ENCODE peak calls at places on chromosome 7, in ten cellular contexts. One of them, this sample, is unnamed.

GRCh38 chr7:953547-954327 is 743 bp downstream of the ADAP1 start:
- DNase-seq in hypothalamus: peak
- DNase-seq in posterior cingulate gyrus: peak
- DNase-seq in stimulated activated CD8-positive, alpha-beta memory T cell treated with anti-CD3 and anti-CD28 coated beads, Interleukin-12 subunit alpha, Interleukin-12 subunit beta, amount 100 ng/mL, for 4 hours: no peak
- DNase-seq in stimulated activated CD4-positive, alpha-beta T cell treated with anti-CD3 and anti-CD28 coated beads, Interleukin-12 subunit alpha, Interleukin-12 subunit beta, amount 100 ng/mL, for 4 hours: peak
- DNase-seq in activated CD4-positive, alpha-beta T cell treated with anti-CD3 and anti-CD28 coated beads, Interleukin-2, amount 50 U/mL, for 48 hours: peak
- DNase-seq in Right ventricle myocardium inferior: peak
- DNase-seq in MV-4-11: peak
- DNase-seq in activated T-helper 9 cell treated with anti-CD3 and anti-CD28 coated beads, Interleukin-2, amount 50 U/mL, for 16 hours: no peak
- DNase-seq in NCI-H345: no peak
- DNase-seq in this sample: no peak

GRCh38 chr7:148708026-148708685 is 9.5 kb downstream of the CUL1 start:
- DNase-seq in activated CD4-positive, alpha-beta T cell treated with anti-CD3 and anti-CD28 coated beads, Interleukin-2, amount 50 U/mL, for 48 hours: no peak
- DNase-seq in hypothalamus: no peak
- DNase-seq in stimulated activated CD8-positive, alpha-beta memory T cell treated with anti-CD3 and anti-CD28 coated beads, Interleukin-12 subunit alpha, Interleukin-12 subunit beta, amount 100 ng/mL, for 4 hours: no peak
- DNase-seq in posterior cingulate gyrus: no peak
- DNase-seq in Right ventricle myocardium inferior: no peak
- DNase-seq in NCI-H345: no peak
- DNase-seq in activated T-helper 9 cell treated with anti-CD3 and anti-CD28 coated beads, Interleukin-2, amount 50 U/mL, for 16 hours: no peak
- DNase-seq in stimulated activated CD4-positive, alpha-beta T cell treated with anti-CD3 and anti-CD28 coated beads, Interleukin-12 subunit alpha, Interleukin-12 subunit beta, amount 100 ng/mL, for 4 hours: no peak
- DNase-seq in MV-4-11: peak
- DNase-seq in this sample: no peak

GRCh38 chr7:39950473-39951155 is 558 bp downstream of the CDK13 start:
- DNase-seq in activated T-helper 9 cell treated with anti-CD3 and anti-CD28 coated beads, Interleukin-2, amount 50 U/mL, for 16 hours: peak
- DNase-seq in NCI-H345: peak
- DNase-seq in hypothalamus: peak
- DNase-seq in MV-4-11: peak
- DNase-seq in stimulated activated CD8-positive, alpha-beta memory T cell treated with anti-CD3 and anti-CD28 coated beads, Interleukin-12 subunit alpha, Interleukin-12 subunit beta, amount 100 ng/mL, for 4 hours: peak
- DNase-seq in activated CD4-positive, alpha-beta T cell treated with anti-CD3 and anti-CD28 coated beads, Interleukin-2, amount 50 U/mL, for 48 hours: peak
- DNase-seq in posterior cingulate gyrus: peak
- DNase-seq in stimulated activated CD4-positive, alpha-beta T cell treated with anti-CD3 and anti-CD28 coated beads, Interleukin-12 subunit alpha, Interleukin-12 subunit beta, amount 100 ng/mL, for 4 hours: peak
- DNase-seq in Right ventricle myocardium inferior: peak
- DNase-seq in this sample: peak

GRCh38 chr7:147406521-147407115 is 1183.9 kb upstream of the C7orf33 start:
- DNase-seq in posterior cingulate gyrus: no peak
- DNase-seq in stimulated activated CD8-positive, alpha-beta memory T cell treated with anti-CD3 and anti-CD28 coated beads, Interleukin-12 subunit alpha, Interleukin-12 subunit beta, amount 100 ng/mL, for 4 hours: no peak
- DNase-seq in MV-4-11: no peak
- DNase-seq in activated T-helper 9 cell treated with anti-CD3 and anti-CD28 coated beads, Interleukin-2, amount 50 U/mL, for 16 hours: no peak
- DNase-seq in NCI-H345: no peak
- DNase-seq in activated CD4-positive, alpha-beta T cell treated with anti-CD3 and anti-CD28 coated beads, Interleukin-2, amount 50 U/mL, for 48 hours: no peak
- DNase-seq in stimulated activated CD4-positive, alpha-beta T cell treated with anti-CD3 and anti-CD28 coated beads, Interleukin-12 subunit alpha, Interleukin-12 subunit beta, amount 100 ng/mL, for 4 hours: no peak
- DNase-seq in Right ventricle myocardium inferior: no peak
- DNase-seq in hypothalamus: no peak
- DNase-seq in this sample: no peak

GRCh38 chr7:148151778-148152177 is 438.8 kb upstream of the C7orf33 start:
- DNase-seq in activated T-helper 9 cell treated with anti-CD3 and anti-CD28 coated beads, Interleukin-2, amount 50 U/mL, for 16 hours: no peak
- DNase-seq in Right ventricle myocardium inferior: no peak
- DNase-seq in activated CD4-positive, alpha-beta T cell treated with anti-CD3 and anti-CD28 coated beads, Interleukin-2, amount 50 U/mL, for 48 hours: no peak
- DNase-seq in posterior cingulate gyrus: no peak
- DNase-seq in NCI-H345: no peak
- DNase-seq in MV-4-11: no peak
- DNase-seq in stimulated activated CD4-positive, alpha-beta T cell treated with anti-CD3 and anti-CD28 coated beads, Interleukin-12 subunit alpha, Interleukin-12 subunit beta, amount 100 ng/mL, for 4 hours: no peak
- DNase-seq in hypothalamus: no peak
- DNase-seq in stimulated activated CD8-positive, alpha-beta memory T cell treated with anti-CD3 and anti-CD28 coated beads, Interleukin-12 subunit alpha, Interleukin-12 subunit beta, amount 100 ng/mL, for 4 hours: no peak
- DNase-seq in this sample: no peak

GRCh38 chr7:136958016-136958415 is 89.6 kb downstream of the CHRM2 start:
- DNase-seq in stimulated activated CD4-positive, alpha-beta T cell treated with anti-CD3 and anti-CD28 coated beads, Interleukin-12 subunit alpha, Interleukin-12 subunit beta, amount 100 ng/mL, for 4 hours: no peak
- DNase-seq in activated T-helper 9 cell treated with anti-CD3 and anti-CD28 coated beads, Interleukin-2, amount 50 U/mL, for 16 hours: no peak
- DNase-seq in NCI-H345: no peak
- DNase-seq in MV-4-11: no peak
- DNase-seq in activated CD4-positive, alpha-beta T cell treated with anti-CD3 and anti-CD28 coated beads, Interleukin-2, amount 50 U/mL, for 48 hours: no peak
- DNase-seq in posterior cingulate gyrus: no peak
- DNase-seq in Right ventricle myocardium inferior: no peak
- DNase-seq in stimulated activated CD8-positive, alpha-beta memory T cell treated with anti-CD3 and anti-CD28 coated beads, Interleukin-12 subunit alpha, Interleukin-12 subunit beta, amount 100 ng/mL, for 4 hours: no peak
- DNase-seq in hypothalamus: no peak
- DNase-seq in this sample: no peak

GRCh38 chr7:14761506-14762296 is 140.8 kb downstream of the DGKB start:
- DNase-seq in activated CD4-positive, alpha-beta T cell treated with anti-CD3 and anti-CD28 coated beads, Interleukin-2, amount 50 U/mL, for 48 hours: no peak
- DNase-seq in hypothalamus: peak
- DNase-seq in activated T-helper 9 cell treated with anti-CD3 and anti-CD28 coated beads, Interleukin-2, amount 50 U/mL, for 16 hours: no peak
- DNase-seq in posterior cingulate gyrus: peak
- DNase-seq in stimulated activated CD8-positive, alpha-beta memory T cell treated with anti-CD3 and anti-CD28 coated beads, Interleukin-12 subunit alpha, Interleukin-12 subunit beta, amount 100 ng/mL, for 4 hours: no peak
- DNase-seq in stimulated activated CD4-positive, alpha-beta T cell treated with anti-CD3 and anti-CD28 coated beads, Interleukin-12 subunit alpha, Interleukin-12 subunit beta, amount 100 ng/mL, for 4 hours: no peak
- DNase-seq in Right ventricle myocardium inferior: peak
- DNase-seq in MV-4-11: no peak
- DNase-seq in NCI-H345: peak
- DNase-seq in this sample: peak

GRCh38 chr7:29606287-29606721 is 42.7 kb downstream of the PRR15 start:
- DNase-seq in NCI-H345: no peak
- DNase-seq in posterior cingulate gyrus: no peak
- DNase-seq in hypothalamus: no peak
- DNase-seq in activated CD4-positive, alpha-beta T cell treated with anti-CD3 and anti-CD28 coated beads, Interleukin-2, amount 50 U/mL, for 48 hours: no peak
- DNase-seq in MV-4-11: no peak
- DNase-seq in stimulated activated CD4-positive, alpha-beta T cell treated with anti-CD3 and anti-CD28 coated beads, Interleukin-12 subunit alpha, Interleukin-12 subunit beta, amount 100 ng/mL, for 4 hours: no peak
- DNase-seq in activated T-helper 9 cell treated with anti-CD3 and anti-CD28 coated beads, Interleukin-2, amount 50 U/mL, for 16 hours: no peak
- DNase-seq in Right ventricle myocardium inferior: no peak
- DNase-seq in stimulated activated CD8-positive, alpha-beta memory T cell treated with anti-CD3 and anti-CD28 coated beads, Interleukin-12 subunit alpha, Interleukin-12 subunit beta, amount 100 ng/mL, for 4 hours: no peak
- DNase-seq in this sample: no peak

GRCh38 chr7:90671571-90671970 is 75.5 kb downstream of the CDK14 start:
- DNase-seq in stimulated activated CD4-positive, alpha-beta T cell treated with anti-CD3 and anti-CD28 coated beads, Interleukin-12 subunit alpha, Interleukin-12 subunit beta, amount 100 ng/mL, for 4 hours: no peak
- DNase-seq in hypothalamus: no peak
- DNase-seq in activated CD4-positive, alpha-beta T cell treated with anti-CD3 and anti-CD28 coated beads, Interleukin-2, amount 50 U/mL, for 48 hours: no peak
- DNase-seq in MV-4-11: no peak
- DNase-seq in Right ventricle myocardium inferior: no peak
- DNase-seq in stimulated activated CD8-positive, alpha-beta memory T cell treated with anti-CD3 and anti-CD28 coated beads, Interleukin-12 subunit alpha, Interleukin-12 subunit beta, amount 100 ng/mL, for 4 hours: no peak
- DNase-seq in activated T-helper 9 cell treated with anti-CD3 and anti-CD28 coated beads, Interleukin-2, amount 50 U/mL, for 16 hours: no peak
- DNase-seq in NCI-H345: no peak
- DNase-seq in posterior cingulate gyrus: no peak
- DNase-seq in this sample: no peak

GRCh38 chr7:7688956-7689355 is 29.5 kb downstream of the RPA3 start:
- DNase-seq in MV-4-11: no peak
- DNase-seq in activated CD4-positive, alpha-beta T cell treated with anti-CD3 and anti-CD28 coated beads, Interleukin-2, amount 50 U/mL, for 48 hours: no peak
- DNase-seq in activated T-helper 9 cell treated with anti-CD3 and anti-CD28 coated beads, Interleukin-2, amount 50 U/mL, for 16 hours: no peak
- DNase-seq in Right ventricle myocardium inferior: no peak
- DNase-seq in stimulated activated CD4-positive, alpha-beta T cell treated with anti-CD3 and anti-CD28 coated beads, Interleukin-12 subunit alpha, Interleukin-12 subunit beta, amount 100 ng/mL, for 4 hours: no peak
- DNase-seq in posterior cingulate gyrus: no peak
- DNase-seq in stimulated activated CD8-positive, alpha-beta memory T cell treated with anti-CD3 and anti-CD28 coated beads, Interleukin-12 subunit alpha, Interleukin-12 subunit beta, amount 100 ng/mL, for 4 hours: no peak
- DNase-seq in NCI-H345: no peak
- DNase-seq in hypothalamus: no peak
- DNase-seq in this sample: no peak

GRCh38 chr7:155365146-155365874 is 67.6 kb downstream of the INSIG1 start:
- DNase-seq in MV-4-11: no peak
- DNase-seq in activated T-helper 9 cell treated with anti-CD3 and anti-CD28 coated beads, Interleukin-2, amount 50 U/mL, for 16 hours: no peak
- DNase-seq in Right ventricle myocardium inferior: peak
- DNase-seq in activated CD4-positive, alpha-beta T cell treated with anti-CD3 and anti-CD28 coated beads, Interleukin-2, amount 50 U/mL, for 48 hours: no peak
- DNase-seq in stimulated activated CD4-positive, alpha-beta T cell treated with anti-CD3 and anti-CD28 coated beads, Interleukin-12 subunit alpha, Interleukin-12 subunit beta, amount 100 ng/mL, for 4 hours: no peak
- DNase-seq in posterior cingulate gyrus: no peak
- DNase-seq in stimulated activated CD8-positive, alpha-beta memory T cell treated with anti-CD3 and anti-CD28 coated beads, Interleukin-12 subunit alpha, Interleukin-12 subunit beta, amount 100 ng/mL, for 4 hours: no peak
- DNase-seq in hypothalamus: no peak
- DNase-seq in NCI-H345: no peak
- DNase-seq in this sample: no peak

GRCh38 chr7:4682621-4683042 is 537 bp downstream of the FOXK1 start:
- DNase-seq in Right ventricle myocardium inferior: peak
- DNase-seq in stimulated activated CD8-positive, alpha-beta memory T cell treated with anti-CD3 and anti-CD28 coated beads, Interleukin-12 subunit alpha, Interleukin-12 subunit beta, amount 100 ng/mL, for 4 hours: peak
- DNase-seq in NCI-H345: no peak
- DNase-seq in posterior cingulate gyrus: peak
- DNase-seq in stimulated activated CD4-positive, alpha-beta T cell treated with anti-CD3 and anti-CD28 coated beads, Interleukin-12 subunit alpha, Interleukin-12 subunit beta, amount 100 ng/mL, for 4 hours: peak
- DNase-seq in hypothalamus: no peak
- DNase-seq in activated CD4-positive, alpha-beta T cell treated with anti-CD3 and anti-CD28 coated beads, Interleukin-2, amount 50 U/mL, for 48 hours: peak
- DNase-seq in activated T-helper 9 cell treated with anti-CD3 and anti-CD28 coated beads, Interleukin-2, amount 50 U/mL, for 16 hours: peak
- DNase-seq in MV-4-11: no peak
- DNase-seq in this sample: peak

GRCh38 chr7:112076309-112076708 is 129.9 kb downstream of the DOCK4 start:
- DNase-seq in NCI-H345: no peak
- DNase-seq in MV-4-11: no peak
- DNase-seq in activated T-helper 9 cell treated with anti-CD3 and anti-CD28 coated beads, Interleukin-2, amount 50 U/mL, for 16 hours: no peak
- DNase-seq in stimulated activated CD8-positive, alpha-beta memory T cell treated with anti-CD3 and anti-CD28 coated beads, Interleukin-12 subunit alpha, Interleukin-12 subunit beta, amount 100 ng/mL, for 4 hours: no peak
- DNase-seq in hypothalamus: no peak
- DNase-seq in Right ventricle myocardium inferior: no peak
- DNase-seq in activated CD4-positive, alpha-beta T cell treated with anti-CD3 and anti-CD28 coated beads, Interleukin-2, amount 50 U/mL, for 48 hours: no peak
- DNase-seq in posterior cingulate gyrus: no peak
- DNase-seq in stimulated activated CD4-positive, alpha-beta T cell treated with anti-CD3 and anti-CD28 coated beads, Interleukin-12 subunit alpha, Interleukin-12 subunit beta, amount 100 ng/mL, for 4 hours: no peak
- DNase-seq in this sample: no peak

GRCh38 chr7:1762238-1762945 is 92.3 kb downstream of the ELFN1 start:
- DNase-seq in NCI-H345: no peak
- DNase-seq in hypothalamus: no peak
- DNase-seq in MV-4-11: no peak
- DNase-seq in posterior cingulate gyrus: no peak
- DNase-seq in stimulated activated CD8-positive, alpha-beta memory T cell treated with anti-CD3 and anti-CD28 coated beads, Interleukin-12 subunit alpha, Interleukin-12 subunit beta, amount 100 ng/mL, for 4 hours: no peak
- DNase-seq in stimulated activated CD4-positive, alpha-beta T cell treated with anti-CD3 and anti-CD28 coated beads, Interleukin-12 subunit alpha, Interleukin-12 subunit beta, amount 100 ng/mL, for 4 hours: no peak
- DNase-seq in Right ventricle myocardium inferior: no peak
- DNase-seq in activated T-helper 9 cell treated with anti-CD3 and anti-CD28 coated beads, Interleukin-2, amount 50 U/mL, for 16 hours: no peak
- DNase-seq in activated CD4-positive, alpha-beta T cell treated with anti-CD3 and anti-CD28 coated beads, Interleukin-2, amount 50 U/mL, for 48 hours: no peak
- DNase-seq in this sample: no peak

GRCh38 chr7:36985866-36986402 is 261.6 kb upstream of the AOAH start:
- DNase-seq in posterior cingulate gyrus: peak
- DNase-seq in hypothalamus: no peak
- DNase-seq in MV-4-11: no peak
- DNase-seq in stimulated activated CD4-positive, alpha-beta T cell treated with anti-CD3 and anti-CD28 coated beads, Interleukin-12 subunit alpha, Interleukin-12 subunit beta, amount 100 ng/mL, for 4 hours: no peak
- DNase-seq in stimulated activated CD8-positive, alpha-beta memory T cell treated with anti-CD3 and anti-CD28 coated beads, Interleukin-12 subunit alpha, Interleukin-12 subunit beta, amount 100 ng/mL, for 4 hours: no peak
- DNase-seq in Right ventricle myocardium inferior: no peak
- DNase-seq in activated T-helper 9 cell treated with anti-CD3 and anti-CD28 coated beads, Interleukin-2, amount 50 U/mL, for 16 hours: no peak
- DNase-seq in activated CD4-positive, alpha-beta T cell treated with anti-CD3 and anti-CD28 coated beads, Interleukin-2, amount 50 U/mL, for 48 hours: no peak
- DNase-seq in NCI-H345: peak
- DNase-seq in this sample: peak

GRCh38 chr7:115789901-115790300 is 240.7 kb downstream of the TFEC start:
- DNase-seq in posterior cingulate gyrus: no peak
- DNase-seq in stimulated activated CD8-positive, alpha-beta memory T cell treated with anti-CD3 and anti-CD28 coated beads, Interleukin-12 subunit alpha, Interleukin-12 subunit beta, amount 100 ng/mL, for 4 hours: no peak
- DNase-seq in activated T-helper 9 cell treated with anti-CD3 and anti-CD28 coated beads, Interleukin-2, amount 50 U/mL, for 16 hours: no peak
- DNase-seq in Right ventricle myocardium inferior: peak
- DNase-seq in stimulated activated CD4-positive, alpha-beta T cell treated with anti-CD3 and anti-CD28 coated beads, Interleukin-12 subunit alpha, Interleukin-12 subunit beta, amount 100 ng/mL, for 4 hours: no peak
- DNase-seq in activated CD4-positive, alpha-beta T cell treated with anti-CD3 and anti-CD28 coated beads, Interleukin-2, amount 50 U/mL, for 48 hours: no peak
- DNase-seq in MV-4-11: no peak
- DNase-seq in hypothalamus: no peak
- DNase-seq in NCI-H345: no peak
- DNase-seq in this sample: no peak

GRCh38 chr7:127678947-127679346 is 27.0 kb downstream of the SND1 start:
- DNase-seq in MV-4-11: peak
- DNase-seq in stimulated activated CD4-positive, alpha-beta T cell treated with anti-CD3 and anti-CD28 coated beads, Interleukin-12 subunit alpha, Interleukin-12 subunit beta, amount 100 ng/mL, for 4 hours: no peak
- DNase-seq in activated CD4-positive, alpha-beta T cell treated with anti-CD3 and anti-CD28 coated beads, Interleukin-2, amount 50 U/mL, for 48 hours: no peak
- DNase-seq in stimulated activated CD8-positive, alpha-beta memory T cell treated with anti-CD3 and anti-CD28 coated beads, Interleukin-12 subunit alpha, Interleukin-12 subunit beta, amount 100 ng/mL, for 4 hours: no peak
- DNase-seq in activated T-helper 9 cell treated with anti-CD3 and anti-CD28 coated beads, Interleukin-2, amount 50 U/mL, for 16 hours: no peak
- DNase-seq in hypothalamus: no peak
- DNase-seq in posterior cingulate gyrus: no peak
- DNase-seq in Right ventricle myocardium inferior: no peak
- DNase-seq in NCI-H345: no peak
- DNase-seq in this sample: no peak

GRCh38 chr7:1326511-1326785 is 93.8 kb downstream of the UNCX start:
- DNase-seq in activated T-helper 9 cell treated with anti-CD3 and anti-CD28 coated beads, Interleukin-2, amount 50 U/mL, for 16 hours: no peak
- DNase-seq in hypothalamus: no peak
- DNase-seq in MV-4-11: no peak
- DNase-seq in activated CD4-positive, alpha-beta T cell treated with anti-CD3 and anti-CD28 coated beads, Interleukin-2, amount 50 U/mL, for 48 hours: no peak
- DNase-seq in NCI-H345: no peak
- DNase-seq in Right ventricle myocardium inferior: no peak
- DNase-seq in stimulated activated CD4-positive, alpha-beta T cell treated with anti-CD3 and anti-CD28 coated beads, Interleukin-12 subunit alpha, Interleukin-12 subunit beta, amount 100 ng/mL, for 4 hours: no peak
- DNase-seq in stimulated activated CD8-positive, alpha-beta memory T cell treated with anti-CD3 and anti-CD28 coated beads, Interleukin-12 subunit alpha, Interleukin-12 subunit beta, amount 100 ng/mL, for 4 hours: no peak
- DNase-seq in posterior cingulate gyrus: no peak
- DNase-seq in this sample: no peak

GRCh38 chr7:75722381-75722780 is 16.4 kb downstream of the HIP1 start:
- DNase-seq in NCI-H345: no peak
- DNase-seq in Right ventricle myocardium inferior: no peak
- DNase-seq in activated CD4-positive, alpha-beta T cell treated with anti-CD3 and anti-CD28 coated beads, Interleukin-2, amount 50 U/mL, for 48 hours: no peak
- DNase-seq in stimulated activated CD4-positive, alpha-beta T cell treated with anti-CD3 and anti-CD28 coated beads, Interleukin-12 subunit alpha, Interleukin-12 subunit beta, amount 100 ng/mL, for 4 hours: no peak
- DNase-seq in activated T-helper 9 cell treated with anti-CD3 and anti-CD28 coated beads, Interleukin-2, amount 50 U/mL, for 16 hours: no peak
- DNase-seq in MV-4-11: no peak
- DNase-seq in hypothalamus: no peak
- DNase-seq in stimulated activated CD8-positive, alpha-beta memory T cell treated with anti-CD3 and anti-CD28 coated beads, Interleukin-12 subunit alpha, Interleukin-12 subunit beta, amount 100 ng/mL, for 4 hours: no peak
- DNase-seq in posterior cingulate gyrus: no peak
- DNase-seq in this sample: no peak

GRCh38 chr7:47190462-47190861 is 391.4 kb downstream of the TNS3 start:
- DNase-seq in MV-4-11: no peak
- DNase-seq in stimulated activated CD8-positive, alpha-beta memory T cell treated with anti-CD3 and anti-CD28 coated beads, Interleukin-12 subunit alpha, Interleukin-12 subunit beta, amount 100 ng/mL, for 4 hours: no peak
- DNase-seq in NCI-H345: peak
- DNase-seq in hypothalamus: no peak
- DNase-seq in activated T-helper 9 cell treated with anti-CD3 and anti-CD28 coated beads, Interleukin-2, amount 50 U/mL, for 16 hours: no peak
- DNase-seq in activated CD4-positive, alpha-beta T cell treated with anti-CD3 and anti-CD28 coated beads, Interleukin-2, amount 50 U/mL, for 48 hours: no peak
- DNase-seq in Right ventricle myocardium inferior: no peak
- DNase-seq in stimulated activated CD4-positive, alpha-beta T cell treated with anti-CD3 and anti-CD28 coated beads, Interleukin-12 subunit alpha, Interleukin-12 subunit beta, amount 100 ng/mL, for 4 hours: no peak
- DNase-seq in posterior cingulate gyrus: peak
- DNase-seq in this sample: no peak

GRCh38 chr7:641269-641671 is 85.2 kb upstream of the DNAAF5 start:
- DNase-seq in stimulated activated CD4-positive, alpha-beta T cell treated with anti-CD3 and anti-CD28 coated beads, Interleukin-12 subunit alpha, Interleukin-12 subunit beta, amount 100 ng/mL, for 4 hours: no peak
- DNase-seq in NCI-H345: no peak
- DNase-seq in Right ventricle myocardium inferior: no peak
- DNase-seq in activated CD4-positive, alpha-beta T cell treated with anti-CD3 and anti-CD28 coated beads, Interleukin-2, amount 50 U/mL, for 48 hours: no peak
- DNase-seq in posterior cingulate gyrus: no peak
- DNase-seq in stimulated activated CD8-positive, alpha-beta memory T cell treated with anti-CD3 and anti-CD28 coated beads, Interleukin-12 subunit alpha, Interleukin-12 subunit beta, amount 100 ng/mL, for 4 hours: no peak
- DNase-seq in hypothalamus: no peak
- DNase-seq in activated T-helper 9 cell treated with anti-CD3 and anti-CD28 coated beads, Interleukin-2, amount 50 U/mL, for 16 hours: no peak
- DNase-seq in MV-4-11: no peak
- DNase-seq in this sample: no peak

GRCh38 chr7:35630573-35630972 is 64.4 kb downstream of the HERPUD2 start:
- DNase-seq in activated CD4-positive, alpha-beta T cell treated with anti-CD3 and anti-CD28 coated beads, Interleukin-2, amount 50 U/mL, for 48 hours: no peak
- DNase-seq in NCI-H345: no peak
- DNase-seq in hypothalamus: no peak
- DNase-seq in posterior cingulate gyrus: no peak
- DNase-seq in Right ventricle myocardium inferior: no peak
- DNase-seq in stimulated activated CD8-positive, alpha-beta memory T cell treated with anti-CD3 and anti-CD28 coated beads, Interleukin-12 subunit alpha, Interleukin-12 subunit beta, amount 100 ng/mL, for 4 hours: no peak
- DNase-seq in stimulated activated CD4-positive, alpha-beta T cell treated with anti-CD3 and anti-CD28 coated beads, Interleukin-12 subunit alpha, Interleukin-12 subunit beta, amount 100 ng/mL, for 4 hours: no peak
- DNase-seq in MV-4-11: no peak
- DNase-seq in activated T-helper 9 cell treated with anti-CD3 and anti-CD28 coated beads, Interleukin-2, amount 50 U/mL, for 16 hours: no peak
- DNase-seq in this sample: no peak

GRCh38 chr7:124879103-124879502 is 50.5 kb downstream of the POT1 start:
- DNase-seq in hypothalamus: no peak
- DNase-seq in Right ventricle myocardium inferior: no peak
- DNase-seq in stimulated activated CD8-positive, alpha-beta memory T cell treated with anti-CD3 and anti-CD28 coated beads, Interleukin-12 subunit alpha, Interleukin-12 subunit beta, amount 100 ng/mL, for 4 hours: no peak
- DNase-seq in posterior cingulate gyrus: no peak
- DNase-seq in activated CD4-positive, alpha-beta T cell treated with anti-CD3 and anti-CD28 coated beads, Interleukin-2, amount 50 U/mL, for 48 hours: no peak
- DNase-seq in NCI-H345: no peak
- DNase-seq in MV-4-11: no peak
- DNase-seq in activated T-helper 9 cell treated with anti-CD3 and anti-CD28 coated beads, Interleukin-2, amount 50 U/mL, for 16 hours: no peak
- DNase-seq in stimulated activated CD4-positive, alpha-beta T cell treated with anti-CD3 and anti-CD28 coated beads, Interleukin-12 subunit alpha, Interleukin-12 subunit beta, amount 100 ng/mL, for 4 hours: no peak
- DNase-seq in this sample: no peak

GRCh38 chr7:82419200-82419599 is 24.4 kb downstream of the CACNA2D1 start:
- DNase-seq in activated CD4-positive, alpha-beta T cell treated with anti-CD3 and anti-CD28 coated beads, Interleukin-2, amount 50 U/mL, for 48 hours: no peak
- DNase-seq in MV-4-11: no peak
- DNase-seq in stimulated activated CD8-positive, alpha-beta memory T cell treated with anti-CD3 and anti-CD28 coated beads, Interleukin-12 subunit alpha, Interleukin-12 subunit beta, amount 100 ng/mL, for 4 hours: no peak
- DNase-seq in activated T-helper 9 cell treated with anti-CD3 and anti-CD28 coated beads, Interleukin-2, amount 50 U/mL, for 16 hours: no peak
- DNase-seq in NCI-H345: peak
- DNase-seq in hypothalamus: no peak
- DNase-seq in Right ventricle myocardium inferior: no peak
- DNase-seq in posterior cingulate gyrus: no peak
- DNase-seq in stimulated activated CD4-positive, alpha-beta T cell treated with anti-CD3 and anti-CD28 coated beads, Interleukin-12 subunit alpha, Interleukin-12 subunit beta, amount 100 ng/mL, for 4 hours: no peak
- DNase-seq in this sample: peak

GRCh38 chr7:75943864-75944263 is 28.9 kb downstream of the POR start:
- DNase-seq in MV-4-11: no peak
- DNase-seq in activated T-helper 9 cell treated with anti-CD3 and anti-CD28 coated beads, Interleukin-2, amount 50 U/mL, for 16 hours: no peak
- DNase-seq in Right ventricle myocardium inferior: no peak
- DNase-seq in stimulated activated CD8-positive, alpha-beta memory T cell treated with anti-CD3 and anti-CD28 coated beads, Interleukin-12 subunit alpha, Interleukin-12 subunit beta, amount 100 ng/mL, for 4 hours: no peak
- DNase-seq in stimulated activated CD4-positive, alpha-beta T cell treated with anti-CD3 and anti-CD28 coated beads, Interleukin-12 subunit alpha, Interleukin-12 subunit beta, amount 100 ng/mL, for 4 hours: no peak
- DNase-seq in hypothalamus: no peak
- DNase-seq in NCI-H345: no peak
- DNase-seq in posterior cingulate gyrus: no peak
- DNase-seq in activated CD4-positive, alpha-beta T cell treated with anti-CD3 and anti-CD28 coated beads, Interleukin-2, amount 50 U/mL, for 48 hours: no peak
- DNase-seq in this sample: no peak

GRCh38 chr7:157379493-157379892 is 42.7 kb downstream of the DNAJB6 start:
- DNase-seq in activated T-helper 9 cell treated with anti-CD3 and anti-CD28 coated beads, Interleukin-2, amount 50 U/mL, for 16 hours: no peak
- DNase-seq in posterior cingulate gyrus: no peak
- DNase-seq in hypothalamus: no peak
- DNase-seq in activated CD4-positive, alpha-beta T cell treated with anti-CD3 and anti-CD28 coated beads, Interleukin-2, amount 50 U/mL, for 48 hours: no peak
- DNase-seq in Right ventricle myocardium inferior: no peak
- DNase-seq in MV-4-11: no peak
- DNase-seq in stimulated activated CD4-positive, alpha-beta T cell treated with anti-CD3 and anti-CD28 coated beads, Interleukin-12 subunit alpha, Interleukin-12 subunit beta, amount 100 ng/mL, for 4 hours: no peak
- DNase-seq in stimulated activated CD8-positive, alpha-beta memory T cell treated with anti-CD3 and anti-CD28 coated beads, Interleukin-12 subunit alpha, Interleukin-12 subunit beta, amount 100 ng/mL, for 4 hours: no peak
- DNase-seq in NCI-H345: no peak
- DNase-seq in this sample: no peak

GRCh38 chr7:40300146-40300655 is 165.4 kb downstream of the SUGCT start:
- DNase-seq in MV-4-11: no peak
- DNase-seq in activated T-helper 9 cell treated with anti-CD3 and anti-CD28 coated beads, Interleukin-2, amount 50 U/mL, for 16 hours: no peak
- DNase-seq in activated CD4-positive, alpha-beta T cell treated with anti-CD3 and anti-CD28 coated beads, Interleukin-2, amount 50 U/mL, for 48 hours: no peak
- DNase-seq in stimulated activated CD8-positive, alpha-beta memory T cell treated with anti-CD3 and anti-CD28 coated beads, Interleukin-12 subunit alpha, Interleukin-12 subunit beta, amount 100 ng/mL, for 4 hours: no peak
- DNase-seq in NCI-H345: no peak
- DNase-seq in hypothalamus: no peak
- DNase-seq in stimulated activated CD4-positive, alpha-beta T cell treated with anti-CD3 and anti-CD28 coated beads, Interleukin-12 subunit alpha, Interleukin-12 subunit beta, amount 100 ng/mL, for 4 hours: no peak
- DNase-seq in Right ventricle myocardium inferior: no peak
- DNase-seq in posterior cingulate gyrus: no peak
- DNase-seq in this sample: no peak

GRCh38 chr7:21256310-21256877 is 171.5 kb upstream of the SP4 start:
- DNase-seq in Right ventricle myocardium inferior: no peak
- DNase-seq in MV-4-11: peak
- DNase-seq in posterior cingulate gyrus: no peak
- DNase-seq in hypothalamus: no peak
- DNase-seq in stimulated activated CD8-positive, alpha-beta memory T cell treated with anti-CD3 and anti-CD28 coated beads, Interleukin-12 subunit alpha, Interleukin-12 subunit beta, amount 100 ng/mL, for 4 hours: no peak
- DNase-seq in NCI-H345: peak
- DNase-seq in activated CD4-positive, alpha-beta T cell treated with anti-CD3 and anti-CD28 coated beads, Interleukin-2, amount 50 U/mL, for 48 hours: peak
- DNase-seq in activated T-helper 9 cell treated with anti-CD3 and anti-CD28 coated beads, Interleukin-2, amount 50 U/mL, for 16 hours: no peak
- DNase-seq in stimulated activated CD4-positive, alpha-beta T cell treated with anti-CD3 and anti-CD28 coated beads, Interleukin-12 subunit alpha, Interleukin-12 subunit beta, amount 100 ng/mL, for 4 hours: no peak
- DNase-seq in this sample: peak

This sample was measured in COR-L47.